ENCODE peak calls at places on chromosomes 7 and 10, in five cellular contexts. Q, U, P, J and S are unnamed samples. For H3K27me3 and H3K4me1, the result is how much of the 10 kb centered on the place peaks cover.

GRCh38 chr7:115600196-115600595 is 430.4 kb downstream of the TFEC start:
- DNase-seq in P (no peak), J (no peak), U (no peak), Q (peak), S (no peak)

GRCh38 chr10:59905735-59906416 is 480 bp downstream of the CCDC6 start:
- DNase-seq in U (no peak), Q (no peak), P (peak), J (peak), S (no peak)

GRCh38 chr7:101803203-101804086 is 14.0 kb upstream of the CUX1 start:
- DNase-seq in P (no peak), Q (no peak), U (no peak), J (peak), S (no peak)

GRCh38 chr10:50469288-50469687 is 154.5 kb downstream of the SGMS1 start:
- DNase-seq in P (no peak), U (no peak), J (no peak), Q (peak), S (no peak)

GRCh38 chr10:102678842-102679289 is 34.6 kb downstream of the TRIM8 start:
- DNase-seq in J (peak), U (peak), P (peak), Q (peak), S (peak)

GRCh38 chr7:12759112-12759511 is 71.7 kb downstream of the ARL4A start:
- DNase-seq in Q (no peak), J (no peak), P (no peak), U (no peak), S (peak)

GRCh38 chr7:48094861-48095293 is 5.8 kb downstream of the UPP1 start:
- DNase-seq in P (no peak), Q (peak), U (no peak), J (no peak), S (no peak)

GRCh38 chr10:124917939-124918830 is 23.7 kb upstream of the ZRANB1 start:
- DNase-seq in U (peak), J (no peak), Q (peak), P (no peak), S (no peak)

GRCh38 chr7:43071604-43072003 is 40.8 kb upstream of the HECW1 start:
- DNase-seq in J (no peak), P (peak), U (no peak), Q (peak), S (no peak)

GRCh38 chr10:4725917-4726606 is 99.9 kb upstream of the AKR1E2 start:
- DNase-seq in P (no peak), J (no peak), Q (peak), U (no peak), S (no peak)

GRCh38 chr7:48637382-48637781 is 287.0 kb upstream of the CDC14C start:
- DNase-seq in P (no peak), U (no peak), Q (no peak), J (no peak), S (peak)

GRCh38 chr7:134441264-134441663 is 17.6 kb downstream of the AKR1B1 start:
- DNase-seq in J (peak), Q (no peak), U (no peak), P (no peak), S (no peak)

GRCh38 chr10:12513775-12514663 is 164.7 kb downstream of the CAMK1D start:
- DNase-seq in P (no peak), U (peak), Q (peak), J (no peak), S (no peak)

GRCh38 chr7:5780801-5781496 is 514 bp downstream of the RNF216 start:
- DNase-seq in J (peak), Q (no peak), P (no peak), U (peak), S (peak)

GRCh38 chr7:20365486-20365885 is 34.8 kb downstream of the ITGB8 start:
- DNase-seq in U (no peak), J (no peak), P (no peak), Q (no peak), S (no peak)

GRCh38 chr10:124232686-124233545 is 139.5 kb upstream of the CHST15 start:
- DNase-seq in J (no peak), Q (no peak), P (no peak), U (no peak), S (no peak)

GRCh38 chr10:82378146-82378545 is 503.2 kb downstream of the NRG3 start:
- DNase-seq in P (no peak), U (no peak), J (no peak), Q (peak), S (no peak)

GRCh38 chr10:103021150-103021896 is 103.2 kb downstream of the CNNM2 start:
- DNase-seq in J (no peak), Q (no peak), U (no peak), P (no peak), S (no peak)

GRCh38 chr7:93359520-93360198 is 127.5 kb downstream of the VPS50 start:
- DNase-seq in J (no peak), U (no peak), Q (no peak), P (no peak), S (no peak)

GRCh38 chr7:130872756-130873448 is 138.9 kb upstream of the KLF14 start:
- DNase-seq in Q (peak), P (no peak), J (no peak), U (no peak), S (no peak)

GRCh38 chr10:131452926-131453771 is 141.6 kb upstream of the TCERG1L start:
- DNase-seq in U (no peak), P (no peak), Q (no peak), J (no peak), S (no peak)

GRCh38 chr7:131011976-131012375 is 278.0 kb upstream of the KLF14 start:
- DNase-seq in J (no peak), P (no peak), U (no peak), Q (peak), S (peak)

GRCh38 chr7:84532196-84532595 is 337.6 kb upstream of the SEMA3A start:
- DNase-seq in Q (no peak), J (no peak), P (no peak), U (no peak), S (no peak)

GRCh38 chr7:31938650-31939049 is 131.6 kb downstream of the PDE1C start:
- DNase-seq in J (no peak), Q (peak), U (no peak), P (no peak), S (no peak)

GRCh38 chr10:133332936-133333699 is 3.6 kb downstream of the CALY start:
- DNase-seq in P (no peak), U (no peak), Q (no peak), J (no peak), S (no peak)
- H3K27me3 ChIP-seq in P (under half), U (under half), Q (half or more), J (under half), S (under half)

DNA sequence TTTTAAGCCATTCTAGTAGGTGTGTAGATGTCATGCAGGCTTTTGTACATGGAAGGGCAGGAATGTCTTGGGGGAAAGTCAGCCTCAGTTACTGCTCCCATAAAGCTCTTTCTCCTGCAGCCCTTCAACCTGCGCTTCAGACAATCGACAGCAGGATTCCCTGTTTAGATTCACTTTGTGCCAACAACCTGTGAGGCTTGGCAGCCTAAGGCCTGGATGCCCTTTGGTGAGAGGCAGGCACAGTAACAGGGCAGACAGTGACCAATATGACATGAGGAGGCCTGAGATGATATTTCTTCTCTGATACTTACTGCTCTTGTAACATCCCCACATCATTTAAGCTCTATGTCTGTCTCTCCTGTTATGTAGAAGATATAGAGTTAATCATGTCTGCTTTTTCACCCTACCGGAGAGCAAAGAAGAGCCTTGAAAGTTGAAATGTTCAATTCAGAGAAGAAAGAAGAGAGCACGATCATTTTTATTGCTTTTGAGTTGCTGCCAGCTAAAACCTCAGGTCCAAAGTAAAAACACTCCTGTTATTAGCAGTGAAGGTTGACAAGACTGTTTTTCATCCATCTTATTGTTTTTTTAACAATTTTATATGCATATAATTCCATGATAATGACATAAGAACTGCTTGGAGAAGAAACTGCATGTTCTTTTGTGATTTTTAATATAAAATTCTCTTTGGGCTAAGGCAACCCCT is 140.7 kb downstream of the GALNT17 start:
- DNase-seq in J (no peak), U (no peak), Q (no peak), P (no peak), S (no peak)
- H3K4me1 ChIP-seq in J (under half), U (under half), Q (under half), P (under half), S (under half)

DNA sequence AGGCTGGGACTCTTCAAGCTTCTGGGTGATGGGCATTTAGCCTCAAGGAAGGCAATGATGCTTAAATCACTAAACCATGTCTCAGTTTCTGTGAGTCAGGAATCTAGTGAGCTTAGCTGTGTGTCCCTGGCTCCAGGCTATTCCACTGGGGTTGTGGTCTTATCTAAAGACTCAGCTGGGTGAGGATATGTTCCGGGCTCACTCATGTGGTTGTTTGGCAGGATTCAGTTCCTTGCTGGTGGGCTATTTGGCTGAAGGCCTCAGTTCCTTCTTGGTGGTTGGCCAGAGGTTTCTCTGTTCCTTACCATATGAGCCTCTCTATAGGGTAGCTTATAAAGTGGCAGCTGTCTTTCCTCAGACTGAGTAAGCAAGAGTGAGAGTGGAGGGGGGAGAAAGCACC is 12.0 kb downstream of the EVX1 start:
- DNase-seq in Q (no peak), P (no peak), J (no peak), U (no peak), S (no peak)
- H3K27me3 ChIP-seq in Q (half or more), P (under half), J (under half), U (under half), S (under half)

DNA sequence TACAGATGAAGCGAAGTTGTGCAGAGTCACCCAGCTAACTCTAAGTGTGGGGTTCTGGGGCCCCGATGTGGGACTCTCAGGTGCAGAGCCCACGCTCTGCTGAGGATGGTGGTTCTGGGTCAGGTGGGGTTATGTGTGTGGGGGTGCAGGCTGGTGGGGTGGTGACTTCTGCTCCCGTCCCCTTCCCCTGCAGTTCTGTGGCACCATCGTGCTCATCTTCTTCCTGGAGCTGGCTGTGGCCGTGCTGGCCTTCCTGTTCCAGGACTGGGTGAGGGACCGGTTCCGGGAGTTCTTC is 28.6 kb upstream of the SH2D4B start:
- DNase-seq in P (no peak), Q (no peak), U (no peak), J (peak), S (no peak)
- H3K4me1 ChIP-seq in P (under half), Q (under half), U (under half), J (under half), S (under half)

GRCh38 chr7:1385086-1385808 is 74.0 kb downstream of the MICALL2 start:
- DNase-seq in J (no peak), Q (no peak), U (no peak), P (no peak), S (no peak)
- H3K27me3 ChIP-seq in J (under half), Q (half or more), U (under half), P (half or more), S (half or more)

GRCh38 chr10:58641708-58642107 is 129.0 kb downstream of the BICC1 start:
- DNase-seq in P (no peak), J (no peak), Q (peak), U (no peak), S (no peak)

GRCh38 chr10:58638406-58638805 is 125.7 kb downstream of the BICC1 start:
- DNase-seq in Q (no peak), P (no peak), U (no peak), J (no peak), S (no peak)

GRCh38 chr10:58643029-58643428 is 130.4 kb downstream of the BICC1 start:
- DNase-seq in J (no peak), Q (no peak), U (no peak), P (no peak), S (no peak)

GRCh38 chr10:58642283-58642682 is 129.6 kb downstream of the BICC1 start:
- DNase-seq in Q (peak), P (no peak), U (no peak), J (no peak), S (no peak)

DNA sequence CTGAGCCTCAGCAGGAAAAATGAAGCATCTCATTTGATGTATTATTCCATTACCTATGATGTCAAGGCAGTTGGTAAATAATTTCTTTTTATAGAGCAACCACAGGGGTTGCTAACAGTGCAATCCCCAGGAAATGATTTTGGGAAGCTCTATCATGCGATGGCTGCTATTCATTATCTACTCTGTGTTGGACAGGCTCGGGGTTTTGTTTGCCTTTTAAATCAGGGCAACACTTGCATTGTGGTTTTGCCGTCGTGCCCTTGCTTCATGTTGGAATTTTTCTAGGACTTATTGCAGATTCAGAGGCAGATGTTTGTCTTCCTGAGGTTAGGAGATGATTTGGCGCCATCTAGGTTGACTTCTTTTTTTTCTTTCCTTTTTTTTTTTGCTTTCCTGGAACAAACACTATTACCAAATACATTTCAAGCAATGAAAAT is 128.4 kb downstream of the BICC1 start:
- DNase-seq in U (no peak), Q (peak), J (no peak), P (no peak), S (peak)
- H3K4me1 ChIP-seq in U (under half), Q (under half), J (under half), P (under half), S (under half)

GRCh38 chr10:71043858-71044257 is 155.5 kb upstream of the PCBD1 start:
- DNase-seq in J (peak), U (no peak), P (no peak), Q (no peak), S (no peak)

GRCh38 chr10:71045188-71045841 is 156.9 kb upstream of the PCBD1 start:
- DNase-seq in U (no peak), P (no peak), J (peak), Q (no peak), S (no peak)

GRCh38 chr10:71045936-71046335 is 157.6 kb upstream of the PCBD1 start:
- DNase-seq in J (peak), Q (no peak), P (no peak), U (no peak), S (no peak)

GRCh38 chr10:71042699-71043098 is 154.3 kb upstream of the PCBD1 start:
- DNase-seq in Q (no peak), J (peak), P (no peak), U (no peak), S (no peak)

DNA sequence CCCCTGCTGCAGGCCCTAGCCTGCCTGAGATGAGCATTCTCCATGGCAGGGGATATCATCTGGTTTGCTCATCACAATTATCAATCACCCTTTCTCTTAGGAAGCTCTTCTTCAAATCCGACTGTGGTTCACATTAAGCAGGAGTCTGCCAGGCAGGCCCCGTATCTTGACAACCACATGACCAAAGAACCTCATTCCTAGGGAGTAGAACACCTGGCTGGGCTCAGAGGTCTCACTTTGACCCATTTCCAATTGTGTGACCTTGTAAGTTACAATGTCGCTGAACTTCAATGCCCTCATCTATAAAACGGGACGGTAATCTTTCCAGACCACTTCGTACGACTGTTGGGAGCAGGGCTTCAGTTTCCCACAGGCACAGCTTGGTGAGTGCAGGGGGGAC is 156.4 kb upstream of the PCBD1 start:
- DNase-seq in Q (no peak), P (no peak), U (no peak), J (no peak), S (no peak)
- H3K27me3 ChIP-seq in Q (half or more), P (half or more), U (under half), J (under half), S (under half)

DNA sequence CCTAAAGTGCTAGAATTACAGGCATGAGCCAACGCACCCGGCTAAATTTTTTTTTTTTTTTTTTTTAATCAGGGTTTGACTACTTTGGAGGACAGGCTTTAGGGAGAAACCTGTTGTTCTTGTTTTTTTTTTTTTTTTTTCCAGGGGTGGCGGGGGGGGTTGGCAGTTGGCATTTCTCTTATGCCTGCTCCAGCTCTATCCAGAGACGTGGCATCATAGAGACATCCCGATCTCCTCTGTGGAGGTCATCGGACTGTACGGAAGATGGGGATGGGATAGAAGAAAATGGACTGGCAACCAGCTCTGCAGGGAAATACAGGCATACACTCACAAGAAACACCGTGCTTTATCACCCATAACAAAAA is 130.8 kb downstream of the PRPF18 start:
- DNase-seq in Q (no peak), U (no peak), J (no peak), P (no peak), S (no peak)
- H3K4me1 ChIP-seq in Q (under half), U (under half), J (under half), P (under half), S (under half)

GRCh38 chr10:34981834-34982233 is 108.3 kb downstream of the CUL2 start:
- DNase-seq in P (peak), Q (no peak), U (no peak), J (no peak), S (no peak)

GRCh38 chr10:34985146-34985545 is 105.0 kb downstream of the CUL2 start:
- DNase-seq in U (no peak), P (no peak), Q (no peak), J (no peak), S (no peak)

GRCh38 chr10:34985823-34986222 is 104.3 kb downstream of the CUL2 start:
- DNase-seq in J (no peak), Q (no peak), U (no peak), P (no peak), S (peak)

GRCh38 chr10:34978080-34978479 is 112.1 kb downstream of the CUL2 start:
- DNase-seq in U (no peak), J (peak), Q (no peak), P (no peak), S (no peak)

DNA sequence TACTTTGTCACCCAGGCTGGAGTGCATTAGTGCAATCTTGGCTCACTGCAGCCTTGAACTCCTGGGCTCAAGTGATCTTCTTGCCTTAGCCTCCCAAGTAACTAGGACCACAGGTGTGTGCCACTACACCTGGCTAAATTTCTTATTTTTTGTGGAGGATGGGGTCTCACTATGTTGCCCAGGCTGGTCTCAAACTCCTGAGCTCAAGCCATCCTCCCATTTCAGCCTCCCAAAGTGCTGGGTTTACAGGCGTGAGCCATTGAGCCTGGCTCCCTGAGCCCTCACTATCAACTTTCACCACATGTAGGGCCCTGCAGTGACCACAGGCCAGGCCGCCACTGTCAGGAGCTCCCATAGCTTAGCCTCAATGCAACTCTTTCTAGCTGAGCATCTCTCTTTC is 110.2 kb downstream of the CUL2 start:
- DNase-seq in P (no peak), U (no peak), J (no peak), Q (no peak), S (no peak)
- H3K27me3 ChIP-seq in P (under half), U (under half), J (under half), Q (under half), S (under half)

GRCh38 chr10:79105818-79106217 is 37.1 kb downstream of the ZMIZ1 start:
- DNase-seq in U (no peak), P (no peak), Q (no peak), J (no peak), S (no peak)
- H3K4me1 ChIP-seq in U (under half), P (under half), Q (under half), J (under half), S (under half)